ENCODE peak calls at places on chromosomes 5 and 9, in six cellular contexts. U is K562, D is GM12878, N is IMR-90, I is A549, F is HepG2. Y is an unnamed sample.
A peak's percentile ranks its signal among the peaks of the same experiment; 100 is the strongest.

GRCh38 chr9:116154976-116155699 is 1.5 kb downstream of the PAPPA start:
- DNase-seq in D (no peak), N (peak; percentile 82), U (no peak), I (no peak), F (no peak), Y (no peak)

GRCh38 chr5:121975294-121975693 is 13.5 kb downstream of the SRFBP1 start:
- DNase-seq in F (no peak), U (no peak), N (no peak), I (no peak), D (no peak), Y (no peak)

GRCh38 chr5:14125262-14125661 is 17.9 kb upstream of the TRIO start:
- DNase-seq in U (no peak), F (no peak), N (no peak), I (no peak), D (no peak), Y (no peak)

GRCh38 chr9:100674419-100675122 is 96.7 kb downstream of the CAVIN4 start:
- DNase-seq in U (no peak), D (no peak), N (no peak), I (no peak), F (no peak), Y (no peak)

GRCh38 chr5:107570805-107571531 is 99.8 kb downstream of the EFNA5 start:
- DNase-seq in I (peak; percentile 14), N (no peak), U (no peak), D (peak; percentile 94), F (peak; percentile 2), Y (no peak)

GRCh38 chr5:19975795-19976194 is 12.2 kb downstream of the CDH18 start:
- DNase-seq in N (no peak), I (no peak), U (no peak), D (no peak), F (no peak), Y (no peak)

GRCh38 chr5:82068723-82069122 is 96.9 kb downstream of the ATG10 start:
- DNase-seq in F (no peak), D (no peak), I (no peak), U (no peak), N (no peak), Y (no peak)

GRCh38 chr9:133732351-133733073 is 5.6 kb downstream of the SARDH start:
- DNase-seq in N (no peak), U (no peak), F (no peak), D (no peak), I (no peak), Y (peak; percentile 34)

GRCh38 chr5:105956456-105957177 is 1714.1 kb downstream of the EFNA5 start:
- DNase-seq in I (no peak), D (no peak), F (no peak), U (no peak), N (peak; percentile 35), Y (no peak)

GRCh38 chr9:133534346-133535284 is at the start of gene ADAMTSL2:
- DNase-seq in D (no peak), I (no peak), U (peak; percentile 53), N (peak; percentile 56), F (peak; percentile 73), Y (no peak)

GRCh38 chr9:128215491-128216404 is 12.6 kb downstream of the DNM1 start:
- DNase-seq in N (peak; percentile 84), F (peak; percentile 36), I (no peak), D (no peak), U (peak; percentile 71), Y (no peak)

GRCh38 chr5:36502608-36503007 is 103.8 kb upstream of the SLC1A3 start:
- DNase-seq in U (no peak), N (peak; percentile 82), F (no peak), D (no peak), I (no peak), Y (no peak)

GRCh38 chr9:71144495-71144894 is 23.1 kb upstream of the TRPM3 start:
- DNase-seq in F (no peak), N (no peak), U (no peak), I (no peak), D (no peak), Y (no peak)

GRCh38 chr5:142881076-142881466 is 110.9 kb downstream of the ARHGAP26 start:
- DNase-seq in U (no peak), N (peak; percentile 91), I (no peak), D (no peak), F (no peak), Y (no peak)
- TF ChIP-seq BHLHE40 in U (no peak), N (no peak), I (no peak), D (no peak), F (no peak), Y (no peak)

DNA sequence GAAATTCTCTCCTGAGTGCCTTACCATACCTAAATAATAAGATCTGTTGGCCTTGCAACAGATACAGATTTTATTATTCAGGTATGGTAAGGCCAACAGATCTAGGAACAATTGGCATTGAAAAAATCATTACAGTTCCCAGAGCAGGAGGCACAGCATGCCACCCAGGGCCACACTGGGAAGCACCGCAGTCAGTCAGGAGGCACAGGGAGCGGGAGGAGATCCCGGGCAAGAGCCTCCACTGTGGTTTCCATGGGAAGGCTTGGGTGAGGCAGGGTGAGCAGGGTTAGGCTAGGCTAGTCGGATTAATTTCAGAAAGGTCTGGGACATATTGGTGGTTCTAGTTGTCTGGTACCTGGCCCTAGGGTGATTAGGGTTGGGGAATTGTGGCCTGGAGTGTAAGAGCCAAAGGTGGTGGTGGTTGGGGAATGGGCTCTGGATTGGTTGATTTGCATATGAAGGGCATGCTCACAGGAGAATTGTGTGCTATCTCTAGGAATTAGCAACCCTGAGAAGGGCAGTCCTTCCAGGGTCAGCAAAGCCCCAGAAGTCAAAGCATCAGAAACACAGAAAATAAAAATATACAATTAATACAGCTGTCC is 111.4 kb downstream of the PDE8B start:
- DNase-seq in I (no peak), D (no peak), F (no peak), N (no peak), U (no peak), Y (no peak)
- TF ChIP-seq BHLHE40 in I (no peak), D (no peak), F (no peak), N (no peak), U (no peak), Y (no peak)

GRCh38 chr5:179805529-179806249 is 977 bp downstream of the MGAT4B start:
- DNase-seq in D (no peak), U (peak; percentile 77), I (no peak), N (no peak), F (no peak), Y (peak; percentile 49)
- TF ChIP-seq BHLHE40 in D (peak; percentile 29), U (peak; percentile 54), I (no peak), N (no peak), F (no peak), Y (no peak)

DNA sequence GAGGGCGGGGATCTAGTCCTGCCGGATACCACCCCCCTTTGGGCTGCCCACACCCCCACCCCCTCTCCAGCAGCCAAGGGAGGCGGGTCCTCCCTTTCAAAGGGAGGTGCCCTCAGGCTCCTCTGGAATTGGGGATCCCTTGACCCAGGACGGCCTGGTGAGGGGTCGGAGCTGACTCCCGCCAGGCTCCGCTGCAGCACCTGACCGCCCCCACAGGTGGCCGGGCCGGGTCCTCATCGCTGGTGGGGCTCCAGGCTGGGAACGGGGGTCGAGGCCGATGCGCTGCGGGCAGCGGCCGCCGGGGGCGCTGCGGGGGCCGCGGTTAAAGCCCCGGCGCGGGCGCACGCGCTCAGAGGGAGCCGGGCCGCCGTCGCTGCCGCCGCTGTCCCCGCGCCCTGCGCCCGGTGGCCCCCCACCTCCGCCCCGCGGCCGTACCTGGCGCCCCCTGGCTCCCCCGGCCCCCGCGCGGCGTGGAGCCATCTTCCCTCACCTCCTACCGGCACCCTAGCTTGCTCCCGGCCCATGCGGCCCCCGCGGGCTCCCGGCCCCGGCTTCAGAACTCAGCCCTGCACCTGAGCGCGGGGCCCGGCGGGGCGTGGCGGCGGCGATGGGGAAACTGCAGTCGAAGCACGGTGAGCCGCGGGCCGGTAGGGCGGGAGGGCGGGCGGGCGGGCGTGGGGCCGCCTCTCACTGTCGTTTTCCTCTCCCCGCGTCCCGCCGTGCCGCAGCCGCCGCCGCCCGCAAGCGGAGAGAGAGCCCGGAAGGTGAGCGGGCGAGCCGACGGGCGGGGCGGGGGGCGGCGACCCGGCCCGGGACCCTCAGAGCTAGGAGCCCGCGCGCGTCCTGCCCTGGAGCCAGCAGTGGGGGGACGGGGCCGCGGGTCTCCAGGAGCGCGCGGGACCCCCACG is at the start of gene NKD2:
- DNase-seq in F (no peak), U (peak; percentile 89), D (no peak), I (peak; percentile 75), N (no peak), Y (peak; percentile 87)
- TF ChIP-seq BHLHE40 in F (no peak), U (no peak), D (no peak), I (no peak), N (no peak), Y (no peak)

GRCh38 chr5:129359450-129359849 is 100.6 kb upstream of the ADAMTS19 start:
- DNase-seq in I (no peak), F (no peak), N (no peak), D (no peak), U (no peak), Y (no peak)

GRCh38 chr5:129363991-129364390 is 96.1 kb upstream of the ADAMTS19 start:
- DNase-seq in F (no peak), U (no peak), I (no peak), D (no peak), N (no peak), Y (no peak)

GRCh38 chr5:129358069-129358468 is 102.0 kb upstream of the ADAMTS19 start:
- DNase-seq in D (no peak), F (no peak), N (no peak), U (no peak), I (no peak), Y (no peak)

GRCh38 chr5:129356846-129357245 is 103.3 kb upstream of the ADAMTS19 start:
- DNase-seq in F (no peak), N (no peak), I (no peak), D (no peak), U (no peak), Y (no peak)

DNA sequence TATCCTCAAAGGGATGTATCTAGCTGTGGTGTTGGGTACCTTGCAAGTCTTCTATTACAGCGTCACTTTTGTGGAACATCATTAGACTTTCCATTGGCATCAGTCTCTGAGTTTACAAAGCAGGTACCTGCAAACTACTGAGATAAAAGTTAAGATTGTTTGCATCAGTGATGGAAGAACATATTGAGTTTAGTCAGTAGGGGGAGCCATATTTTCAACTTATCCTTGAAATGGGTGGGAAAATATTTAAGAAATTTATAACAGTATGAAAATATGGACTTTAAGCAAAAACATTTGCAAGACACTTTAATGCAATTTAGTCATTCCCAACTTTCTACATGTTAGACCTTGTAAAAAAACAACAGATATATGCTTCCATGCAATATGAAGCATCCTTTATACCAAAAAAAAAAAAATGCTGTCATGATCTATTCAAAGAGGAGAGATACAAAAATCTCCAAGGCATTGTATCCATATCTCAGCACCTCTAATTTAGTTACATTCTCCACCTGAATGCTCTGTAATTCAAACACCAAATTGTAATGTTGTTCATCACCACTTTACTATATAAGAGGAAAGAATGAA is 98.6 kb upstream of the ADAMTS19 start:
- DNase-seq in U (no peak), F (no peak), I (no peak), D (no peak), N (peak; percentile 3), Y (no peak)
- TF ChIP-seq BHLHE40 in U (no peak), F (no peak), I (no peak), D (no peak), N (no peak), Y (no peak)